ENCODE peak calls at places on chromosomes 16 and 17, in ten cellular contexts. One of them, this sample, is unnamed.

GRCh38 chr17:63631062-63631461 is 8.8 kb downstream of the MAP3K3 start:
- DNase-seq in IMR-90: no peak
- DNase-seq in sigmoid colon: no peak
- DNase-seq in right lobe of liver: no peak
- DNase-seq in body of pancreas: no peak
- DNase-seq in A549: no peak
- DNase-seq in HCT116: no peak
- DNase-seq in breast epithelium: no peak
- DNase-seq in Peyer's patch: no peak
- DNase-seq in stomach: no peak
- DNase-seq in this sample: no peak

GRCh38 chr16:3964686-3965290 is 84.3 kb upstream of the CREBBP start:
- DNase-seq in sigmoid colon: no peak
- DNase-seq in right lobe of liver: no peak
- DNase-seq in body of pancreas: no peak
- DNase-seq in Peyer's patch: no peak
- DNase-seq in IMR-90: no peak
- DNase-seq in stomach: no peak
- DNase-seq in A549: no peak
- DNase-seq in breast epithelium: no peak
- DNase-seq in HCT116: no peak
- DNase-seq in this sample: no peak

GRCh38 chr16:86363836-86364618 is 146.3 kb upstream of the FOXF1 start:
- DNase-seq in HCT116: no peak
- DNase-seq in breast epithelium: no peak
- DNase-seq in right lobe of liver: no peak
- DNase-seq in Peyer's patch: no peak
- DNase-seq in sigmoid colon: peak
- DNase-seq in A549: no peak
- DNase-seq in IMR-90: no peak
- DNase-seq in stomach: no peak
- DNase-seq in body of pancreas: no peak
- DNase-seq in this sample: no peak

GRCh38 chr16:64983226-64983625 is 138.6 kb downstream of the CDH11 start:
- DNase-seq in HCT116: no peak
- DNase-seq in right lobe of liver: no peak
- DNase-seq in breast epithelium: no peak
- DNase-seq in stomach: no peak
- DNase-seq in Peyer's patch: no peak
- DNase-seq in sigmoid colon: no peak
- DNase-seq in body of pancreas: no peak
- DNase-seq in IMR-90: no peak
- DNase-seq in A549: no peak
- DNase-seq in this sample: no peak

GRCh38 chr17:78780852-78781338 is 1.2 kb downstream of the CYTH1 start:
- DNase-seq in A549: no peak
- DNase-seq in IMR-90: no peak
- DNase-seq in right lobe of liver: no peak
- DNase-seq in sigmoid colon: peak
- DNase-seq in HCT116: no peak
- DNase-seq in stomach: no peak
- DNase-seq in body of pancreas: no peak
- DNase-seq in breast epithelium: no peak
- DNase-seq in Peyer's patch: peak
- DNase-seq in this sample: no peak

GRCh38 chr16:62741692-62742091 is 705.5 kb upstream of the CDH8 start:
- DNase-seq in sigmoid colon: no peak
- DNase-seq in breast epithelium: no peak
- DNase-seq in stomach: no peak
- DNase-seq in HCT116: no peak
- DNase-seq in Peyer's patch: no peak
- DNase-seq in A549: no peak
- DNase-seq in right lobe of liver: no peak
- DNase-seq in body of pancreas: no peak
- DNase-seq in IMR-90: no peak
- DNase-seq in this sample: no peak

GRCh38 chr17:27893834-27894503 is 804 bp upstream of the LYRM9 start:
- DNase-seq in sigmoid colon: no peak
- DNase-seq in breast epithelium: no peak
- DNase-seq in A549: no peak
- DNase-seq in body of pancreas: no peak
- DNase-seq in Peyer's patch: no peak
- DNase-seq in HCT116: no peak
- DNase-seq in stomach: no peak
- DNase-seq in IMR-90: no peak
- DNase-seq in right lobe of liver: no peak
- DNase-seq in this sample: no peak

GRCh38 chr17:44754276-44754675 is 4.5 kb upstream of the ADAM11 start:
- DNase-seq in A549: no peak
- DNase-seq in Peyer's patch: no peak
- DNase-seq in right lobe of liver: no peak
- DNase-seq in IMR-90: no peak
- DNase-seq in sigmoid colon: no peak
- DNase-seq in breast epithelium: no peak
- DNase-seq in stomach: no peak
- DNase-seq in body of pancreas: no peak
- DNase-seq in HCT116: no peak
- DNase-seq in this sample: no peak

GRCh38 chr17:74712301-74712700 is 422 bp downstream of the CD300LF start:
- DNase-seq in right lobe of liver: no peak
- DNase-seq in sigmoid colon: no peak
- DNase-seq in stomach: no peak
- DNase-seq in body of pancreas: no peak
- DNase-seq in Peyer's patch: no peak
- DNase-seq in A549: no peak
- DNase-seq in breast epithelium: no peak
- DNase-seq in HCT116: no peak
- DNase-seq in IMR-90: no peak
- DNase-seq in this sample: no peak

DNA sequence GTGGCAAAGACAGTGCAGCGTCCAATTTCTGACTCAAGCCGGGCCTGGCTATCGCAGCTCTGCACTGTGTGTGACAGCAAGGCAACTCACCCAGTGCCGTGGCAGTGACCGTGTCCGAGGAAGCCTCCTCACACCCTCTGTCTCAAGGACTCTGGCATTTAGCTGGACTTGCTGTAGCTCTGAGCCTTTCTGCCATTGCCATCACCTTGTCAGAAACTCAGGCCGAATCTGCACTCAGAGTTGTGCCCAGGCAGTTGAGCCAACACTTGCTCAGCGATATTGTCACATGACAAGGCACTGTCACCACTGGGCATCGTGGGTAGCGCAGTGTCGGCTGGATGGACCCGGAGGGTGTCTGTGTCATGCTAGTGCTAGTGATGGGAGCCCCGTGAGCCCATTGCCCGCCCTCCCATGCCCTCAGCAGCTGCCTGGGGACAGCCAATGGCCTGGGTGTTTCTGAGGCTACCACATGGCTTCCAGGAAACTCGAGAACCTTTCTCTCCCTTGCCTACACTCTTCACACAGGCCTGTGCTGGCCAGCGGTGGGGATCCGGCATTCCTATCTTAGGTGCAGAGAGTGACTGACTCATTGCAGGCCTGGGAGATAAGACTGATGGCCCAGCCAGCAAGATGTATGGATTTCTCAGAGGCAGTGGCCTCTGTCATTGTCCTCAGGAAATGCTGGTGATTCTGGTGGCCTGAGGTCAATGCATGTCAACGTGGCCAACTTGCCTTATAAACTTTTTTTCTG is 22.1 kb upstream of the STH start:
- DNase-seq in breast epithelium: no peak
- DNase-seq in sigmoid colon: no peak
- DNase-seq in HCT116: no peak
- DNase-seq in A549: no peak
- DNase-seq in stomach: no peak
- DNase-seq in body of pancreas: no peak
- DNase-seq in Peyer's patch: no peak
- DNase-seq in right lobe of liver: no peak
- DNase-seq in IMR-90: peak
- DNase-seq in this sample: no peak
- TF ChIP-seq POLR2A in breast epithelium: no peak
- TF ChIP-seq POLR2A in sigmoid colon: no peak
- TF ChIP-seq POLR2A in HCT116: no peak
- TF ChIP-seq POLR2A in A549: no peak
- TF ChIP-seq POLR2A in stomach: no peak
- TF ChIP-seq POLR2A in body of pancreas: no peak
- TF ChIP-seq POLR2A in Peyer's patch: no peak
- TF ChIP-seq POLR2A in right lobe of liver: no peak
- TF ChIP-seq POLR2A in IMR-90: no peak
- TF ChIP-seq POLR2A in this sample: no peak

GRCh38 chr17:30519166-30519565 is 42.0 kb downstream of the GOSR1 start:
- DNase-seq in sigmoid colon: no peak
- DNase-seq in IMR-90: no peak
- DNase-seq in A549: no peak
- DNase-seq in body of pancreas: no peak
- DNase-seq in stomach: no peak
- DNase-seq in breast epithelium: no peak
- DNase-seq in right lobe of liver: no peak
- DNase-seq in HCT116: no peak
- DNase-seq in Peyer's patch: no peak
- DNase-seq in this sample: no peak

GRCh38 chr17:30519707-30520106 is 42.5 kb downstream of the GOSR1 start:
- DNase-seq in stomach: no peak
- DNase-seq in breast epithelium: no peak
- DNase-seq in body of pancreas: no peak
- DNase-seq in right lobe of liver: no peak
- DNase-seq in sigmoid colon: no peak
- DNase-seq in Peyer's patch: no peak
- DNase-seq in HCT116: no peak
- DNase-seq in A549: peak
- DNase-seq in IMR-90: peak
- DNase-seq in this sample: peak

GRCh38 chr17:30521766-30522165 is 44.6 kb downstream of the GOSR1 start:
- DNase-seq in right lobe of liver: no peak
- DNase-seq in stomach: no peak
- DNase-seq in body of pancreas: no peak
- DNase-seq in A549: no peak
- DNase-seq in IMR-90: no peak
- DNase-seq in sigmoid colon: no peak
- DNase-seq in Peyer's patch: no peak
- DNase-seq in HCT116: no peak
- DNase-seq in breast epithelium: no peak
- DNase-seq in this sample: no peak

GRCh38 chr17:30520436-30520835 is 43.2 kb downstream of the GOSR1 start:
- DNase-seq in IMR-90: peak
- DNase-seq in A549: no peak
- DNase-seq in stomach: no peak
- DNase-seq in sigmoid colon: no peak
- DNase-seq in breast epithelium: no peak
- DNase-seq in body of pancreas: no peak
- DNase-seq in Peyer's patch: no peak
- DNase-seq in HCT116: no peak
- DNase-seq in right lobe of liver: no peak
- DNase-seq in this sample: no peak

GRCh38 chr17:30520882-30521281 is 43.7 kb downstream of the GOSR1 start:
- DNase-seq in A549: no peak
- DNase-seq in breast epithelium: no peak
- DNase-seq in stomach: no peak
- DNase-seq in IMR-90: no peak
- DNase-seq in HCT116: no peak
- DNase-seq in Peyer's patch: no peak
- DNase-seq in body of pancreas: no peak
- DNase-seq in sigmoid colon: no peak
- DNase-seq in right lobe of liver: no peak
- DNase-seq in this sample: no peak
- TF ChIP-seq POLR2A in A549: no peak
- TF ChIP-seq POLR2A in breast epithelium: no peak
- TF ChIP-seq POLR2A in stomach: no peak
- TF ChIP-seq POLR2A in IMR-90: no peak
- TF ChIP-seq POLR2A in HCT116: no peak
- TF ChIP-seq POLR2A in Peyer's patch: no peak
- TF ChIP-seq POLR2A in body of pancreas: no peak
- TF ChIP-seq POLR2A in sigmoid colon: no peak
- TF ChIP-seq POLR2A in right lobe of liver: no peak
- TF ChIP-seq POLR2A in this sample: no peak

DNA sequence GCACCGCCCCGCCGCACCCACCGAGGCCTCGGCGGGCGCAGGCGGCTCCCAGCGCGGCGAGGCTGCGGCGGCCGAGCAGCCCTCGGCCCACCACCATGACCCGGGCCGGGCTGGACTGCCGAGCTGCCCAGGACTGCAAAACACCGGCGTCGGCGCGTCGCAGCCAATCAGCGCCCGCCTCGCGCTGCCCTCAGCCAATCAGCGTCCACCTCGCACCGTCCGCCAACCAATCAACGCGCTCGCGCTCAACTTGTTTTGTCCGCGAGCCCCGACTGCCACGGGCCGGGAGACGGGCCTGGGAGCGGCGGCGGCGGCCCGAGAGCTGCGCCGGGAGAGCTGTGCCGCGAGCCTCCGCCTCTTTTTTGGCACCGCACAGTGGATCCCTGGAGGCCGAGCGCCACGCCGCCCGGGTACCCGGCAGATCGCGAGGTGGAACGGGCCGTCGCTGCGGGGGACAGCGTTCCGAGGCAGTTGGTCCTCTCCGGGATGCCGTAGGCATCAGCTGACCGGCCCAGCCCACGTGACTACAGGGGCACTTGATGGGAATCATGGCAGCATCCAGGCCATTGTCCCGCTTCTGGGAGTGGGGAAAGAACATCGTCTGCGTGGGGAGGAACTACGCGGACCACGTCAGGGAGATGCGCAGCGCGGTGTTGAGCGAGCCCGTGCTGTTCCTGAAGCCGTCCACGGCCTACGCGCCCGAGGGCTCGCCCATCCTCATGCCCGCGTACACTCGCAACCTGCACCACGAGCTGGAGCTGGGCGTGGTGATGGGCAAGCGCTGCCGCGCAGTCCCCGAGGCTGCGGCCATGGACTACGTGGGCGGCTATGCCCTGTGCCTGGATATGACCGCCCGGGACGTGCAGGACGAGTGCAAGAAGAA is at the start of the genes FAHD1 and HAGH:
- DNase-seq in stomach: peak
- DNase-seq in right lobe of liver: peak
- DNase-seq in IMR-90: peak
- DNase-seq in A549: peak
- DNase-seq in HCT116: peak
- DNase-seq in breast epithelium: peak
- DNase-seq in sigmoid colon: peak
- DNase-seq in Peyer's patch: peak
- DNase-seq in body of pancreas: peak
- DNase-seq in this sample: peak
- TF ChIP-seq POLR2A in stomach: no peak
- TF ChIP-seq POLR2A in right lobe of liver: peak
- TF ChIP-seq POLR2A in IMR-90: peak
- TF ChIP-seq POLR2A in A549: peak
- TF ChIP-seq POLR2A in HCT116: peak
- TF ChIP-seq POLR2A in breast epithelium: no peak
- TF ChIP-seq POLR2A in sigmoid colon: peak
- TF ChIP-seq POLR2A in Peyer's patch: peak
- TF ChIP-seq POLR2A in body of pancreas: peak
- TF ChIP-seq POLR2A in this sample: peak

GRCh38 chr16:2955779-2956565 is 8.1 kb upstream of the KREMEN2 start:
- DNase-seq in sigmoid colon: no peak
- DNase-seq in right lobe of liver: no peak
- DNase-seq in HCT116: no peak
- DNase-seq in Peyer's patch: no peak
- DNase-seq in A549: no peak
- DNase-seq in stomach: no peak
- DNase-seq in breast epithelium: no peak
- DNase-seq in IMR-90: no peak
- DNase-seq in body of pancreas: no peak
- DNase-seq in this sample: no peak
- TF ChIP-seq POLR2A in sigmoid colon: no peak
- TF ChIP-seq POLR2A in right lobe of liver: no peak
- TF ChIP-seq POLR2A in HCT116: no peak
- TF ChIP-seq POLR2A in Peyer's patch: no peak
- TF ChIP-seq POLR2A in A549: no peak
- TF ChIP-seq POLR2A in stomach: no peak
- TF ChIP-seq POLR2A in breast epithelium: no peak
- TF ChIP-seq POLR2A in IMR-90: no peak
- TF ChIP-seq POLR2A in body of pancreas: no peak
- TF ChIP-seq POLR2A in this sample: no peak

This sample was measured in H54.